ENCODE peak calls at places on chromosomes 7 and 10, in nine cellular contexts. One of them, this sample, is unnamed.

GRCh38 chr10:131430716-131431402 is 119.3 kb upstream of the TCERG1L start:
- DNase-seq in GM23248: no peak
- DNase-seq in naive thymus-derived CD4-positive, alpha-beta T cell: no peak
- DNase-seq in ovary: no peak
- DNase-seq in neural progenitor cell: no peak
- DNase-seq in GM23338: no peak
- DNase-seq in PC-3: no peak
- DNase-seq in spleen: peak; percentile 52
- DNase-seq in A549: no peak
- DNase-seq in this sample: no peak

GRCh38 chr10:15585303-15585715 is 134.4 kb downstream of the ITGA8 start:
- DNase-seq in GM23248: peak; percentile 74
- DNase-seq in PC-3: peak; percentile 44
- DNase-seq in A549: peak; percentile 27
- DNase-seq in GM23338: peak; percentile 80
- DNase-seq in naive thymus-derived CD4-positive, alpha-beta T cell: no peak
- DNase-seq in spleen: peak; percentile 75
- DNase-seq in ovary: peak; percentile 32
- DNase-seq in neural progenitor cell: peak; percentile 83
- DNase-seq in this sample: peak; percentile 74

GRCh38 chr7:25669954-25670841 is 441.9 kb upstream of the NPVF start:
- DNase-seq in A549: no peak
- DNase-seq in neural progenitor cell: no peak
- DNase-seq in naive thymus-derived CD4-positive, alpha-beta T cell: no peak
- DNase-seq in GM23248: no peak
- DNase-seq in PC-3: no peak
- DNase-seq in ovary: no peak
- DNase-seq in spleen: no peak
- DNase-seq in GM23338: no peak
- DNase-seq in this sample: no peak

GRCh38 chr7:77727936-77728701 is 31.9 kb downstream of the RSBN1L start:
- DNase-seq in naive thymus-derived CD4-positive, alpha-beta T cell: peak; percentile 25
- DNase-seq in PC-3: no peak
- DNase-seq in A549: no peak
- DNase-seq in GM23248: peak; percentile 67
- DNase-seq in spleen: no peak
- DNase-seq in GM23338: peak; percentile 50
- DNase-seq in neural progenitor cell: peak; percentile 43
- DNase-seq in ovary: no peak
- DNase-seq in this sample: peak; percentile 12

GRCh38 chr10:62399211-62399610 is 25.0 kb downstream of the ZNF365 start:
- DNase-seq in PC-3: no peak
- DNase-seq in naive thymus-derived CD4-positive, alpha-beta T cell: no peak
- DNase-seq in ovary: no peak
- DNase-seq in A549: no peak
- DNase-seq in spleen: no peak
- DNase-seq in GM23248: peak; percentile 40
- DNase-seq in GM23338: no peak
- DNase-seq in neural progenitor cell: no peak
- DNase-seq in this sample: no peak

GRCh38 chr10:109992485-109992884 is 15.3 kb upstream of the ADD3 start:
- DNase-seq in GM23338: no peak
- DNase-seq in A549: no peak
- DNase-seq in naive thymus-derived CD4-positive, alpha-beta T cell: no peak
- DNase-seq in neural progenitor cell: no peak
- DNase-seq in PC-3: no peak
- DNase-seq in GM23248: peak; percentile 82
- DNase-seq in ovary: no peak
- DNase-seq in spleen: no peak
- DNase-seq in this sample: no peak

GRCh38 chr7:100642534-100642907 is 1.2 kb upstream of the TFR2 start:
- DNase-seq in ovary: no peak
- DNase-seq in spleen: peak; percentile 85
- DNase-seq in neural progenitor cell: no peak
- DNase-seq in A549: peak; percentile 42
- DNase-seq in GM23248: no peak
- DNase-seq in naive thymus-derived CD4-positive, alpha-beta T cell: no peak
- DNase-seq in GM23338: peak; percentile 90
- DNase-seq in PC-3: no peak
- DNase-seq in this sample: no peak

GRCh38 chr10:96570512-96570911 is 16.3 kb downstream of the TM9SF3 start:
- DNase-seq in spleen: no peak
- DNase-seq in neural progenitor cell: no peak
- DNase-seq in GM23338: no peak
- DNase-seq in PC-3: no peak
- DNase-seq in A549: no peak
- DNase-seq in ovary: no peak
- DNase-seq in naive thymus-derived CD4-positive, alpha-beta T cell: no peak
- DNase-seq in GM23248: no peak
- DNase-seq in this sample: no peak

GRCh38 chr10:122420624-122421007 is 33.8 kb upstream of the ARMS2 start:
- DNase-seq in PC-3: no peak
- DNase-seq in neural progenitor cell: no peak
- DNase-seq in GM23248: peak; percentile 42
- DNase-seq in naive thymus-derived CD4-positive, alpha-beta T cell: no peak
- DNase-seq in spleen: no peak
- DNase-seq in ovary: no peak
- DNase-seq in GM23338: no peak
- DNase-seq in A549: no peak
- DNase-seq in this sample: no peak

GRCh38 chr7:105691029-105691691 is 109.9 kb upstream of the EFCAB10 start:
- DNase-seq in spleen: no peak
- DNase-seq in GM23248: peak; percentile 56
- DNase-seq in neural progenitor cell: no peak
- DNase-seq in naive thymus-derived CD4-positive, alpha-beta T cell: peak; percentile 76
- DNase-seq in GM23338: no peak
- DNase-seq in ovary: no peak
- DNase-seq in PC-3: peak; percentile 35
- DNase-seq in A549: no peak
- DNase-seq in this sample: no peak

GRCh38 chr7:30159698-30160143 is 24.9 kb downstream of the MTURN start:
- DNase-seq in GM23338: peak; percentile 61
- DNase-seq in ovary: no peak
- DNase-seq in spleen: peak; percentile 80
- DNase-seq in GM23248: peak; percentile 62
- DNase-seq in naive thymus-derived CD4-positive, alpha-beta T cell: no peak
- DNase-seq in A549: no peak
- DNase-seq in neural progenitor cell: no peak
- DNase-seq in PC-3: peak; percentile 46
- DNase-seq in this sample: no peak

GRCh38 chr10:13352519-13352918 is 4.4 kb upstream of the SEPHS1 start:
- DNase-seq in neural progenitor cell: peak; percentile 33
- DNase-seq in PC-3: no peak
- DNase-seq in GM23338: peak; percentile 78
- DNase-seq in A549: no peak
- DNase-seq in naive thymus-derived CD4-positive, alpha-beta T cell: no peak
- DNase-seq in GM23248: no peak
- DNase-seq in spleen: no peak
- DNase-seq in ovary: no peak
- DNase-seq in this sample: no peak

GRCh38 chr10:94123253-94123995 is 129.7 kb downstream of the PLCE1 start:
- DNase-seq in PC-3: peak; percentile 90
- DNase-seq in ovary: no peak
- DNase-seq in GM23248: peak; percentile 92
- DNase-seq in GM23338: peak; percentile 17
- DNase-seq in spleen: no peak
- DNase-seq in A549: peak; percentile 70
- DNase-seq in naive thymus-derived CD4-positive, alpha-beta T cell: no peak
- DNase-seq in neural progenitor cell: peak; percentile 48
- DNase-seq in this sample: peak; percentile 27

GRCh38 chr7:37119296-37119695 is 329.4 kb downstream of the ELMO1 start:
- DNase-seq in spleen: no peak
- DNase-seq in GM23248: no peak
- DNase-seq in GM23338: no peak
- DNase-seq in neural progenitor cell: no peak
- DNase-seq in naive thymus-derived CD4-positive, alpha-beta T cell: no peak
- DNase-seq in ovary: no peak
- DNase-seq in PC-3: no peak
- DNase-seq in A549: no peak
- DNase-seq in this sample: no peak

GRCh38 chr7:84811427-84811826 is 375.4 kb downstream of the SEMA3D start:
- DNase-seq in spleen: no peak
- DNase-seq in naive thymus-derived CD4-positive, alpha-beta T cell: no peak
- DNase-seq in A549: no peak
- DNase-seq in PC-3: no peak
- DNase-seq in ovary: no peak
- DNase-seq in GM23338: no peak
- DNase-seq in neural progenitor cell: peak; percentile 76
- DNase-seq in GM23248: no peak
- DNase-seq in this sample: peak; percentile 15

GRCh38 chr10:131179386-131179785 is 132.1 kb downstream of the TCERG1L start:
- DNase-seq in spleen: peak; percentile 58
- DNase-seq in GM23248: no peak
- DNase-seq in naive thymus-derived CD4-positive, alpha-beta T cell: no peak
- DNase-seq in neural progenitor cell: peak; percentile 23
- DNase-seq in PC-3: no peak
- DNase-seq in ovary: no peak
- DNase-seq in A549: no peak
- DNase-seq in GM23338: no peak
- DNase-seq in this sample: no peak

GRCh38 chr7:23956769-23957556 is 246.9 kb downstream of the STK31 start:
- DNase-seq in ovary: no peak
- DNase-seq in A549: no peak
- DNase-seq in PC-3: peak; percentile 22
- DNase-seq in spleen: no peak
- DNase-seq in GM23248: no peak
- DNase-seq in neural progenitor cell: peak; percentile 75
- DNase-seq in naive thymus-derived CD4-positive, alpha-beta T cell: no peak
- DNase-seq in GM23338: no peak
- DNase-seq in this sample: no peak

GRCh38 chr10:128060341-128060851 is 65.8 kb downstream of the MKI67 start:
- DNase-seq in GM23248: no peak
- DNase-seq in PC-3: no peak
- DNase-seq in ovary: no peak
- DNase-seq in neural progenitor cell: no peak
- DNase-seq in spleen: peak; percentile 76
- DNase-seq in GM23338: no peak
- DNase-seq in naive thymus-derived CD4-positive, alpha-beta T cell: no peak
- DNase-seq in A549: no peak
- DNase-seq in this sample: no peak

GRCh38 chr7:149070372-149071140 is 20.0 kb downstream of the ZNF786 start:
- DNase-seq in A549: no peak
- DNase-seq in neural progenitor cell: no peak
- DNase-seq in spleen: peak; percentile 56
- DNase-seq in naive thymus-derived CD4-positive, alpha-beta T cell: no peak
- DNase-seq in PC-3: no peak
- DNase-seq in ovary: no peak
- DNase-seq in GM23248: no peak
- DNase-seq in GM23338: no peak
- DNase-seq in this sample: no peak

DNA sequence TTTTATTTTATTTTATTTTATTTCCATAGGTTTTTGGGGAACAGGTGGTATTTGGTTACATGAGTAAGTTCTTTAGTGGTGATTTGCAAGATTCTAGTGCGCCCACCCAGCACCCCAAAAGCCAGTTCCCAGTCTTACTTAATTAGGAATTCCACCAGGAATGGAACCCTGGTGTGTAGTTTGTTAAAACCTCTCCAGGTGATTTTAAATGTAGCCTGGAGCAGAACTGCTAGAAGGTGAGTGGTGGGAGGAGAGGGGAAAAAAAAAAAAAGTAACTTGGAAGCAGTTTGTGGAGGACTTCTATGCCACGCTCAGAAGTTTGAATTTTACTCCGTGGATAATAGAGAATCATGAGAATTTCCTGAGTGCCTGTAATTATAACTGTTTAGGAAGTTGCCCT is 5.5 kb upstream of the TEX47 start:
- DNase-seq in PC-3: no peak
- DNase-seq in A549: no peak
- DNase-seq in spleen: no peak
- DNase-seq in neural progenitor cell: no peak
- DNase-seq in GM23248: no peak
- DNase-seq in ovary: no peak
- DNase-seq in naive thymus-derived CD4-positive, alpha-beta T cell: no peak
- DNase-seq in GM23338: peak; percentile 4
- DNase-seq in this sample: no peak
- H3K27ac ChIP-seq in PC-3: no peak overlapping the region
- H3K27ac ChIP-seq in A549: no peak overlapping the region
- H3K27ac ChIP-seq in spleen: no peak overlapping the region
- H3K27ac ChIP-seq in neural progenitor cell: no peak overlapping the region
- H3K27ac ChIP-seq in GM23248: no peak overlapping the region
- H3K27ac ChIP-seq in ovary: no peak overlapping the region
- H3K27ac ChIP-seq in naive thymus-derived CD4-positive, alpha-beta T cell: no peak overlapping the region
- H3K27ac ChIP-seq in GM23338: no peak overlapping the region
- H3K27ac ChIP-seq in this sample: no peak overlapping the region

DNA sequence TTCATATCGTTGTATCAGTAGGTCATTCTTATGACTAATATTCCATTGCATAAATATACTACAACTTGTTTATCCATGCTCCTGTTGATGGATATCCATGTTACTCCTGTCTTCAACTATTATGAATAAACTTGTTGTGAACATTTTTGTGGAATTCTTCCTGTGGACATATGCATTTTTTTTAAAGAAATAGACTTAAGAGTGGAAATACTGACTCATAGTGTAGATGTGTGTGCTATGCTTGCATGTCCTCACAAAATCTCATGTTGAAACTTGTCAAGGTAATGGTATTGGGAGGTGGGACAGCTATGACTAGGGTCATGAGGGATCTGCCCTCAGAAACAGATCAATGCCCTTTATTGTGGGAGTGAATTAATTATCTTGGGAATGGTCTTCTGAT is 240.5 kb upstream of the PRSS58 start:
- DNase-seq in spleen: no peak
- DNase-seq in PC-3: no peak
- DNase-seq in ovary: no peak
- DNase-seq in naive thymus-derived CD4-positive, alpha-beta T cell: no peak
- DNase-seq in GM23248: peak; percentile 21
- DNase-seq in GM23338: no peak
- DNase-seq in neural progenitor cell: no peak
- DNase-seq in A549: no peak
- DNase-seq in this sample: no peak
- H3K27ac ChIP-seq in spleen: no peak overlapping the region
- H3K27ac ChIP-seq in PC-3: no peak overlapping the region
- H3K27ac ChIP-seq in ovary: no peak overlapping the region
- H3K27ac ChIP-seq in naive thymus-derived CD4-positive, alpha-beta T cell: peak overlapping the region; percentile 76
- H3K27ac ChIP-seq in GM23248: no peak overlapping the region
- H3K27ac ChIP-seq in GM23338: no peak overlapping the region
- H3K27ac ChIP-seq in neural progenitor cell: no peak overlapping the region
- H3K27ac ChIP-seq in A549: no peak overlapping the region
- H3K27ac ChIP-seq in this sample: no peak overlapping the region

GRCh38 chr10:29620112-29620690 is 14.6 kb downstream of the SVIL start:
- DNase-seq in naive thymus-derived CD4-positive, alpha-beta T cell: no peak
- DNase-seq in spleen: no peak
- DNase-seq in GM23338: no peak
- DNase-seq in A549: no peak
- DNase-seq in GM23248: no peak
- DNase-seq in neural progenitor cell: no peak
- DNase-seq in ovary: no peak
- DNase-seq in PC-3: no peak
- DNase-seq in this sample: no peak
- H3K27ac ChIP-seq in naive thymus-derived CD4-positive, alpha-beta T cell: no peak overlapping the region
- H3K27ac ChIP-seq in spleen: no peak overlapping the region
- H3K27ac ChIP-seq in GM23338: no peak overlapping the region
- H3K27ac ChIP-seq in A549: no peak overlapping the region
- H3K27ac ChIP-seq in GM23248: no peak overlapping the region
- H3K27ac ChIP-seq in neural progenitor cell: no peak overlapping the region
- H3K27ac ChIP-seq in ovary: no peak overlapping the region
- H3K27ac ChIP-seq in PC-3: peak overlapping the region; percentile 66
- H3K27ac ChIP-seq in this sample: no peak overlapping the region

DNA sequence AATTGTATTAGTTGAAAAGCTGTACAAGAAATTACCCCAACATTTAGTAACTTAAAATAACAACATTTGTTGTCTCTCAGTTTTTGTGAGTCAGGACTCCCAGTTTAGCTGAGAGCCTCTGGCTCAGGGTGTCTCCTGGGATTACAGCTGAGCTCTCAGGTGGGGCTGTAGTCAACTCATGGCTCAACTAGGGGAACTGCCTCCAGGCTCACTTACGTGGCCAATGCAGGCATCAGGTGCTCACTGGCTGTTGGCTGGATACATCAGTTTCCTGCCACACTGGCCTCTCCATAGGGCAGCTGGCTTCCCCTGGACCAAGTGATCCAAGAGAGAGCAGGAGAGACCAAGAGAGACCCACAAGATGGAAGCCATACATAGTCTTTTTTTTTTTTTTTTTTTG is 17.5 kb downstream of the CCNY start:
- DNase-seq in spleen: no peak
- DNase-seq in neural progenitor cell: no peak
- DNase-seq in GM23338: no peak
- DNase-seq in GM23248: peak; percentile 54
- DNase-seq in naive thymus-derived CD4-positive, alpha-beta T cell: no peak
- DNase-seq in A549: no peak
- DNase-seq in ovary: no peak
- DNase-seq in PC-3: no peak
- DNase-seq in this sample: no peak
- H3K27ac ChIP-seq in spleen: no peak overlapping the region
- H3K27ac ChIP-seq in neural progenitor cell: no peak overlapping the region
- H3K27ac ChIP-seq in GM23338: no peak overlapping the region
- H3K27ac ChIP-seq in GM23248: no peak overlapping the region
- H3K27ac ChIP-seq in naive thymus-derived CD4-positive, alpha-beta T cell: no peak overlapping the region
- H3K27ac ChIP-seq in A549: no peak overlapping the region
- H3K27ac ChIP-seq in ovary: no peak overlapping the region
- H3K27ac ChIP-seq in PC-3: no peak overlapping the region
- H3K27ac ChIP-seq in this sample: no peak overlapping the region